ENCODE peak calls at places on chromosomes 11 and 22, in four cellular contexts. One of them, this sample, is unnamed.

GRCh38 chr22:43516996-43517635 is 105.3 kb downstream of the MPPED1 start:
- DNase-seq in thoracic aorta: no peak
- DNase-seq in mucosa of descending colon: no peak
- DNase-seq in Calu3: no peak
- DNase-seq in this sample: no peak

GRCh38 chr11:3939211-3939610 is 83.7 kb downstream of the STIM1 start:
- DNase-seq in thoracic aorta: no peak
- DNase-seq in mucosa of descending colon: no peak
- DNase-seq in Calu3: no peak
- DNase-seq in this sample: no peak

GRCh38 chr11:117412176-117412575 is 84.5 kb downstream of the CEP164 start:
- DNase-seq in thoracic aorta: no peak
- DNase-seq in mucosa of descending colon: no peak
- DNase-seq in Calu3: no peak
- DNase-seq in this sample: no peak

GRCh38 chr11:114154271-114155047 is 94.9 kb downstream of the ZBTB16 start:
- DNase-seq in thoracic aorta: no peak
- DNase-seq in mucosa of descending colon: no peak
- DNase-seq in Calu3: no peak
- DNase-seq in this sample: peak

GRCh38 chr22:45772726-45773125 is 101.1 kb downstream of the ATXN10 start:
- DNase-seq in thoracic aorta: no peak
- DNase-seq in mucosa of descending colon: no peak
- DNase-seq in Calu3: no peak
- DNase-seq in this sample: no peak

GRCh38 chr11:56197367-56197766 is 20.9 kb downstream of the OR5J2 start:
- DNase-seq in thoracic aorta: no peak
- DNase-seq in mucosa of descending colon: no peak
- DNase-seq in Calu3: no peak
- DNase-seq in this sample: no peak

GRCh38 chr11:73426184-73426845 is 50.1 kb downstream of the RELT start:
- DNase-seq in thoracic aorta: no peak
- DNase-seq in mucosa of descending colon: no peak
- DNase-seq in Calu3: no peak
- DNase-seq in this sample: no peak

GRCh38 chr11:15143855-15144254 is 29.1 kb downstream of the INSC start:
- DNase-seq in thoracic aorta: no peak
- DNase-seq in mucosa of descending colon: no peak
- DNase-seq in Calu3: no peak
- DNase-seq in this sample: no peak

GRCh38 chr22:44441401-44442185 is 56.4 kb downstream of the RTL6 start:
- DNase-seq in thoracic aorta: no peak
- DNase-seq in mucosa of descending colon: no peak
- DNase-seq in Calu3: no peak
- DNase-seq in this sample: peak

GRCh38 chr11:111531687-111532364 is 8.7 kb upstream of the LAYN start:
- DNase-seq in thoracic aorta: no peak
- DNase-seq in mucosa of descending colon: no peak
- DNase-seq in Calu3: no peak
- DNase-seq in this sample: peak

GRCh38 chr22:38850941-38851849 is 7.4 kb upstream of the NPTXR start:
- DNase-seq in thoracic aorta: no peak
- DNase-seq in mucosa of descending colon: no peak
- DNase-seq in Calu3: no peak
- DNase-seq in this sample: no peak

GRCh38 chr22:30557243-30557642 is 10.7 kb upstream of the SEC14L6 start:
- DNase-seq in thoracic aorta: no peak
- DNase-seq in mucosa of descending colon: no peak
- DNase-seq in Calu3: no peak
- DNase-seq in this sample: no peak

DNA sequence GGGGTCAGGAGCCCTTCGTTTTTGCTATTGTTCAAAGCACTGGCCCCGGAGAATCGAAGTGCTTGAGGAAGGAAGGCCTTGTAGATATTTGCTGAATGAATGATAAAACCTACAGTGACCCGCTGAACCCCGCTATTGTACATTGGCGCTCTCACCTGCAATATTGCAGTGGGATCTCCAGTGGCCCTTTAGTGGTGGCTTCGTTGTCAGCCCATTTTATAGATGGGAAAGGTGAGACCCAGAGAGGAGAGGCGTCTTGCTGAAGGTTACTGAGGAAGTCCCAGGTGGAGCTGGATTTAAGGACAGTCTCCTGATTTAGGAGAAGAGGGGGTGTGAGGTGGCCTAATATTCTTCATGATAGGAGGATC is 1.2 kb downstream of the CDC42EP2 start:
- DNase-seq in thoracic aorta: no peak
- DNase-seq in mucosa of descending colon: no peak
- DNase-seq in Calu3: no peak
- DNase-seq in this sample: no peak
- TF ChIP-seq CTCF in thoracic aorta: peak
- TF ChIP-seq CTCF in mucosa of descending colon: no peak
- TF ChIP-seq CTCF in Calu3: peak
- TF ChIP-seq CTCF in this sample: peak

DNA sequence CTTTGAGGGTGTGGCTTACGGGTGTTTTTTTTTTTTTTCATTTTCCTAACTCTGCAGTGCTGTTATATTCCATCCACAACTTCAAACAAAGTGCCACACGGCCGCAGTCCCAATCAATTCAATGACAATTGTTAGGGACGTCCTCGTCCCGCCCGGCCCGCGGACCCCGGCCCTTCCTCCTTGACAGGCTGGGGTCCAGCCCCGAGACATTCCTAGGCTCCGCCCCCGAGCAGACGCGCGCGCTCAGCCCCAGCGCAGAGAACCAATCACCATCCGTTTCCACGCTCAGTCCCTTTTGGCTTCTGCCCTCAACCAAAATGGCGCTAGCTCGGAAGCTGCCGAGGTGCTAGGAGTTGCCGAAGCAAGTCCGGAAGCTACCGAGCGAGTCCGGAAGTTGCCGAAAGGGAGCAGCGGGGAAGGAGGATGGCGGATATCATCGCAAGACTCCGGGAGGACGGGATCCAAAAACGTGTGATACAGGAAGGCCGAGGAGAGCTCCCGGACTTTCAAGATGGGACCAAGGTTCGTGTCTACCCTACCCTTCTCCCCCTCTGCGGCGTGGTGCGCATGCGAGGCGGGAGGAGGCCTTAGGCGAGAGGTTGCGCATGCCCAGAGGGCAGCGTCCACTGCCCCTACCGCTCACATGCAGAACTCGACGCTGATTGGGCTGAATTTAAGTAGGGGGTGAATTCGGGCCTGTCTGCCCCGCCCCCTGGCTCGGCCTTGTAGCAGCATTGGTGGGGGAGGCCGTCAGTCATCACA is at the start of gene AIP:
- DNase-seq in thoracic aorta: peak
- DNase-seq in mucosa of descending colon: peak
- DNase-seq in Calu3: peak
- DNase-seq in this sample: peak
- TF ChIP-seq CTCF in thoracic aorta: no peak
- TF ChIP-seq CTCF in mucosa of descending colon: no peak
- TF ChIP-seq CTCF in Calu3: no peak
- TF ChIP-seq CTCF in this sample: no peak

GRCh38 chr11:44540667-44541066 is 24.8 kb upstream of the CD82 start:
- DNase-seq in thoracic aorta: no peak
- DNase-seq in mucosa of descending colon: no peak
- DNase-seq in Calu3: no peak
- DNase-seq in this sample: no peak

GRCh38 chr11:44537679-44538078 is 27.8 kb upstream of the CD82 start:
- DNase-seq in thoracic aorta: no peak
- DNase-seq in mucosa of descending colon: no peak
- DNase-seq in Calu3: no peak
- DNase-seq in this sample: no peak

GRCh38 chr11:44538375-44539054 is 26.9 kb upstream of the CD82 start:
- DNase-seq in thoracic aorta: peak
- DNase-seq in mucosa of descending colon: peak
- DNase-seq in Calu3: peak
- DNase-seq in this sample: peak

GRCh38 chr11:44542372-44542771 is 23.1 kb upstream of the CD82 start:
- DNase-seq in thoracic aorta: no peak
- DNase-seq in mucosa of descending colon: no peak
- DNase-seq in Calu3: no peak
- DNase-seq in this sample: no peak

DNA sequence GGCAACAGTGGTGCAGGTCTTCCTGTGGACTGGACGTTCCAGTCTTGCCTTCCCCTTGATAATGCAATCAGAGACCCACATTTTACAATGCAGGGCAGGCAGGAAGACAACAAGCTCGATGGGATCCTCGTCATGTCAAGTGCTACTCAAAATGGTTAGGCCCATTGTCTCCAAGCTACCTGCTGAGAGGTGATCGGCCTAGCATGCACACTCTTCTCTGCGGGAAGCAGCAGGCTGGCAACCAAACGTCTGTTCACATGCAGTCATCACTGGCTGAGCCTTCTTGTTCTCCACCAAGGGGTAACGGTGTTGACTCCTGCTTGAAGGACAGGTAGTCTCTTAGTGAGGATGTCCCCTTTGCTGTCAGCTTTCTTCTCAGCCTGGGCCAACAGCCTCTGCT is 25.5 kb upstream of the CD82 start:
- DNase-seq in thoracic aorta: no peak
- DNase-seq in mucosa of descending colon: no peak
- DNase-seq in Calu3: no peak
- DNase-seq in this sample: no peak
- TF ChIP-seq CTCF in thoracic aorta: no peak
- TF ChIP-seq CTCF in mucosa of descending colon: no peak
- TF ChIP-seq CTCF in Calu3: no peak
- TF ChIP-seq CTCF in this sample: no peak

DNA sequence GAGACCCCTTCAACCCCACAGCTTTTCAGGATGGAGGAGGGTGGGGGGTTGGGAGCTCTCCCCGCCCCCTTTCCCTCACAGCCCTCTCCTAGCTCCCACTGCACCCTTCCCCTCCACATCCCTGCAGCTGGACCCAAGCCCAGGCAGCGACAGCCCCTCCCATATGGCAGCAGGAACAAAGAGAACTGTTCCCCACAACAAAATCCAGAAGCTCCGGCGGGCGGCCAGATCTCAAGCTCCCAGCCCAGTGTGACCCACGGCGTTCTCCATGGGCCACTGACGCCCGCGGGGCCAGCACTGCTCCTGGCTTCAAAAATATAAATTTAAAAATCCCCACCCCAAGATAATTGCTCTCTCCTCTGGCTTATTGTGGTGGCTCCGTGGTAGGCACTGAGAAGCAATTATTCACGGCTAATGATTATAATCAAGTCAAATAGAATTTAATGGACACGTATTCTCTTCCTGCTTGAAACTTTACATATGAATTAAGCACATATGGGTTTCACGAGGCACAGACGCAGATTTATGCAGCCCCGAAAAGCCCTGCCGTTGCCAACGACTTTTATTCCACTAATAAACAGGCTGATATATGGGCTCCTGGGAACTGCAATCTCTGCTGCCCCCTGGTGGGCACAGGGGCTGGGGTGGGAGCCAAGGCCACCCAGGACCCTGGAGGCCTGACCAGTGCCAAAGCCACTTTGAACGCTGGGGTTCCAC is 17.6 kb downstream of the MACROD1 start:
- DNase-seq in thoracic aorta: no peak
- DNase-seq in mucosa of descending colon: peak
- DNase-seq in Calu3: peak
- DNase-seq in this sample: peak
- TF ChIP-seq CTCF in thoracic aorta: peak
- TF ChIP-seq CTCF in mucosa of descending colon: peak
- TF ChIP-seq CTCF in Calu3: peak
- TF ChIP-seq CTCF in this sample: peak

This sample was measured in CD14-positive monocyte.